ENCODE peak calls at places on chromosomes 4 and X, in five cellular contexts. T is sigmoid colon, Z is right lobe of liver, F is HCT116, V is prostate gland. B is an unnamed sample.

GRCh38 chr4:12022409-12022808 is 593.7 kb upstream of the HS3ST1 start:
- DNase-seq in T (no peak), Z (no peak), F (no peak), V (no peak), B (no peak)

GRCh38 chrX:154444001-154444754 is at the start of gene FAM50A:
- DNase-seq in T (peak; percentile 91), Z (peak; percentile 83), F (no peak), V (peak; percentile 67), B (peak; percentile 79)

GRCh38 chr4:155419266-155419665 is 42.5 kb upstream of the MAP9 start:
- DNase-seq in T (no peak), Z (no peak), F (no peak), V (no peak), B (no peak)

GRCh38 chrX:143206961-143207360 is 181.2 kb downstream of the SPANXN4 start:
- DNase-seq in T (no peak), Z (no peak), F (no peak), V (no peak), B (no peak)

GRCh38 chr4:102387552-102388150 is 42.4 kb upstream of the SLC39A8 start:
- DNase-seq in T (no peak), Z (no peak), F (no peak), V (no peak), B (no peak)

GRCh38 chr4:153341575-153342090 is 2.9 kb upstream of the MND1 start:
- DNase-seq in T (no peak), Z (no peak), F (peak; percentile 35), V (no peak), B (no peak)

GRCh38 chr4:174284181-174284886 is 623 bp downstream of the CEP44 start:
- DNase-seq in T (no peak), Z (no peak), F (peak; percentile 46), V (no peak), B (no peak)

GRCh38 chrX:14865201-14865600 is 7.7 kb downstream of the FANCB start:
- DNase-seq in T (no peak), Z (no peak), F (no peak), V (no peak), B (no peak)

GRCh38 chr4:149164282-149164681 is 651.4 kb downstream of the IQCM start:
- DNase-seq in T (no peak), Z (no peak), F (no peak), V (no peak), B (no peak)

GRCh38 chr4:113646456-113646809 is 115.1 kb downstream of the CAMK2D start:
- DNase-seq in T (no peak), Z (no peak), F (peak; percentile 18), V (peak; percentile 6), B (no peak)

GRCh38 chr4:98609946-98610345 is 48.5 kb downstream of the TSPAN5 start:
- DNase-seq in T (no peak), Z (no peak), F (no peak), V (no peak), B (no peak)

GRCh38 chrX:48937065-48937907 is 18.5 kb upstream of the PIM2 start:
- DNase-seq in T (no peak), Z (peak; percentile 58), F (no peak), V (peak; percentile 9), B (no peak)

GRCh38 chrX:107845625-107846024 is 20.0 kb downstream of the MID2 start:
- DNase-seq in T (no peak), Z (no peak), F (no peak), V (no peak), B (no peak)

GRCh38 chr4:80015407-80016189 is 57.4 kb downstream of the ANTXR2 start:
- DNase-seq in T (no peak), Z (no peak), F (no peak), V (no peak), B (no peak)

GRCh38 chr4:155748039-155748438 is 10.8 kb upstream of the GUCY1B1 start:
- DNase-seq in T (no peak), Z (no peak), F (no peak), V (no peak), B (no peak)

GRCh38 chr4:25842229-25842840 is 20.5 kb downstream of the SEL1L3 start:
- DNase-seq in T (no peak), Z (no peak), F (no peak), V (no peak), B (no peak)

GRCh38 chrX:110021180-110022022 is 18.5 kb downstream of the TMEM164 start:
- DNase-seq in T (no peak), Z (no peak), F (no peak), V (no peak), B (no peak)

GRCh38 chr4:85149656-85150055 is 183.2 kb upstream of the WDFY3 start:
- DNase-seq in T (no peak), Z (no peak), F (no peak), V (no peak), B (no peak)

GRCh38 chr4:173934201-173934600 is 349.3 kb downstream of the FBXO8 start:
- DNase-seq in T (no peak), Z (no peak), F (no peak), V (no peak), B (no peak)

GRCh38 chr4:148026022-148026421 is 294.1 kb downstream of the ARHGAP10 start:
- DNase-seq in T (no peak), Z (no peak), F (no peak), V (no peak), B (no peak)

GRCh38 chrX:21725498-21725897 is 32.4 kb downstream of the SMPX start:
- DNase-seq in T (no peak), Z (no peak), F (peak; percentile 6), V (no peak), B (no peak)

GRCh38 chr4:114383721-114384120 is 214.9 kb upstream of the UGT8 start:
- DNase-seq in T (no peak), Z (no peak), F (peak; percentile 34), V (no peak), B (no peak)

GRCh38 chr4:148850257-148850995 is 408.2 kb upstream of the NR3C2 start:
- DNase-seq in T (no peak), Z (no peak), F (no peak), V (no peak), B (no peak)

GRCh38 chrX:153499876-153500275 is 5.1 kb downstream of the BGN start:
- DNase-seq in T (no peak), Z (no peak), F (no peak), V (no peak), B (no peak)

GRCh38 chr4:5051692-5052423 is 578 bp downstream of the STK32B start:
- DNase-seq in T (no peak), Z (peak; percentile 25), F (no peak), V (no peak), B (peak; percentile 19)

GRCh38 chr4:125311503-125311902 is 3.3 kb upstream of the FAT4 start:
- DNase-seq in T (no peak), Z (no peak), F (no peak), V (no peak), B (no peak)

GRCh38 chrX:21905209-21905735 is 35.2 kb upstream of the SMS start:
- DNase-seq in T (no peak), Z (no peak), F (no peak), V (no peak), B (no peak)

DNA sequence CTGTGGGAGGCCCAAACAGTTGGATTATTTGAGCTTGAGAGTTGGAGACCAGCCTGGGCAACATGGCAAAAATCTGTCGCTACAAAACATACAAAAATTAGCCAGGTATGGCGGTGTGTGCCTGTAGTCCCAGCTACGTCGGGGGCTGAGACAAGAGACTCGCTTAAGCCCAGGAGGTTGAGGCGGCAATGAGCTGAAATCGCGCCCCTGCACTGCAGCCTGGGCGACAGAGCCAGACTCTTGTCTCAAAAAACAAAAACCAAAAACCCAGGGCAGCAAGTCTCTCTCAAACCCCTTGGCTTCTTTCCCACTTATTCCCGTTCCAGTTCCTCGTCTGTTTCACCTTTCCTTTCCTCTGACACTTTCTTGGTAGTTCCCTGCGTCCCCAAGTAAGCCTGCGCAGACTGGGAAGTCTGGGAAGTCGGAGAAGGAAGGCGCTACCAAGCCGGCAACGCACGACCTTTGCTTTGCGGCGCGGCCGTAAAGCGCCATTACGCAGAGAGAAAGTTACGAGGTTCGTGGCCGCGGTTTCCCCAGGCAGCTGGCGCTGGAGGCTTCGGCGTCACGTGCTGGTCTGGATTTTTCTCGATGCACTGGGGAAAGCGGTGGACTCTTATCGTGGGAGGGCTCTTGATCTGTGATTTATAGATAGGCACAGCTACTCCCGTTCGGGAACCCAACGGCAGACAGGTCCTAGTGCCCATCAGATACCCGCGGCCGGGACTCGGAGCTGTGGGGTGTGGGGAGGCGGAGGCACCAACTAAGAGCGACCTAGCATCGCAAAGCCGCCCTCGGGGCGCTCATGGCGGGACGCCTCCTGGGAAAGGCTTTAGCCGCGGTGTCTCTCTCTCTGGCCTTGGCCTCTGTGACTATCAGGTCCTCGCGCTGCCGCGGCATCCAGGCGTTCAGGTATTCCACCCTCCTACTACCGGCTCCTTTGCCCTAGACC is at the start of gene NUDT9:
- DNase-seq in T (peak; percentile 97), Z (peak; percentile 93), F (peak; percentile 94), V (peak; percentile 93), B (peak; percentile 97)
- TF ChIP-seq POLR2A in T (peak; percentile 83), Z (peak; percentile 80), F (peak; percentile 62), V (peak; percentile 47), B (peak; percentile 69)

GRCh38 chr4:1622956-1623355 is 61.2 kb downstream of the FAM53A start:
- DNase-seq in T (no peak), Z (no peak), F (no peak), V (no peak), B (no peak)
- H3K9me3 ChIP-seq in T (no peaks in the 10 kb centered on the region), Z (no peaks in the 10 kb centered on the region), F (no peaks in the 10 kb centered on the region), V (no peaks in the 10 kb centered on the region), B (no peaks in the 10 kb centered on the region)

DNA sequence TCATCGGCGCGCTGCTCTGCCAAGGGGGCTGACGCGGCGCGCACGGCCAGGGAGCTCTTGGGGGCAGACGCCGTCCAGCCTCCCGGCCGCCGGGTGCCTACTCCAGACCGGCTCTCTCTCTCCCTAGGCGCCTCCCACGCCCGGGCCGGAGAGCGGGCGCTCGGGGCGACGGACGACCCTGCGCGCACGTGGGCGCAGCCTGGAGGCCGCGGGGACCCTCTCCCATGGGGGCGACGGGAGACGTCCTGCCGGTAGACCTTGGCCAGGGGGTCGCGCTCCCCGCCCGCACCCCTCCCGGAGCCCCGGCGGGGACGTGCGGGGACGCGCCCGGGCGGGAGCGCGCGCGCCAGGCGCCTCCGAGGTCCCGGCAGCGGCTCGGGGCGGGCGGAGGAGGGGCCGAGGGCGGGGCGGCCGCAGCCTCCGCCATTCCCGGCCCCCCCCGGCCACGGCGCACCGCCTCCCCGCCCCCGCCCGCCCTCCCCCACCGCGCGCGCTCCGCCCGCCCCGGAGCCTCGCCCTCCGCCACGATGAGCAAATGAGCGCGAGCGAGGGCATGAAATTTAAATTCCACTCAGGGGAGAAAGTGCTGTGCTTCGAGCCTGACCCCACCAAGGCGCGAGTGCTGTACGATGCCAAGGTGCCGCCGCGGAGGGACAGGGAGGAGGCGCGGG is at the start of gene MSL3:
- DNase-seq in T (peak; percentile 76), Z (peak; percentile 73), F (no peak), V (peak; percentile 33), B (no peak)
- TF ChIP-seq POLR2A in T (no peak), Z (peak; percentile 59), F (no peak), V (peak; percentile 9), B (peak; percentile 57)

GRCh38 chrX:55487143-55487542 is 2.5 kb downstream of the USP51 start:
- DNase-seq in T (no peak), Z (no peak), F (no peak), V (no peak), B (no peak)
- H3K9me3 ChIP-seq in T (no peaks in the 10 kb centered on the region), Z (no peaks in the 10 kb centered on the region), F (no peaks in the 10 kb centered on the region), V (no peaks in the 10 kb centered on the region), B (no peaks in the 10 kb centered on the region)